ENCODE peak calls at places on chromosomes 16 and 17, in eight cellular contexts. S is EL; U is NT2/D1; P is uterus; A is activated naive CD8-positive, alpha-beta T cell treated with anti-CD3 and anti-CD28 coated beads for 36 hours; L is activated T-cell treated with anti-CD3 and anti-CD28 coated beads, Interleukin-2, amount 50 U/mL, for 24 hours; C is AG04450; M is tibial artery. K is an unnamed sample.

GRCh38 chr16:30096862-30097563 is 1.0 kb upstream of the YPEL3 start:
- DNase-seq in U (no peak), C (no peak), A (no peak), P (no peak), S (no peak), M (no peak), L (no peak), K (no peak)

GRCh38 chr16:83742076-83742475 is 65.7 kb upstream of the HSBP1 start:
- DNase-seq in P (no peak), C (no peak), U (no peak), L (no peak), M (no peak), S (no peak), A (no peak), K (no peak)

GRCh38 chr16:57600048-57600835 is 28.2 kb upstream of the ADGRG1 start:
- DNase-seq in A (peak), P (no peak), M (peak), S (peak), L (peak), C (no peak), U (peak), K (no peak)

GRCh38 chr17:18143044-18143936 is 34.7 kb downstream of the MYO15A start:
- DNase-seq in L (no peak), U (peak), A (no peak), C (no peak), S (peak), P (no peak), M (no peak), K (no peak)

GRCh38 chr17:80815151-80815561 is 176.5 kb upstream of the CHMP6 start:
- DNase-seq in U (no peak), C (no peak), S (no peak), P (no peak), M (peak), A (no peak), L (no peak), K (no peak)

GRCh38 chr16:871562-872330 is 71.2 kb upstream of the GNG13 start:
- DNase-seq in P (no peak), M (no peak), U (no peak), S (no peak), L (no peak), A (no peak), C (no peak), K (no peak)

GRCh38 chr16:88545781-88546180 is 24.4 kb upstream of the ZC3H18 start:
- DNase-seq in M (no peak), S (no peak), C (no peak), P (no peak), L (no peak), A (no peak), U (no peak), K (no peak)

GRCh38 chr17:78766225-78766624 is 15.8 kb downstream of the CYTH1 start:
- DNase-seq in U (no peak), P (no peak), A (no peak), C (no peak), L (no peak), M (no peak), S (no peak), K (no peak)

GRCh38 chr16:66205287-66206167 is 161.0 kb upstream of the CDH5 start:
- DNase-seq in C (no peak), U (no peak), P (no peak), M (no peak), S (peak), L (no peak), A (no peak), K (no peak)

GRCh38 chr16:74035816-74036215 is 260.8 kb upstream of the PSMD7 start:
- DNase-seq in P (no peak), M (no peak), S (no peak), A (no peak), C (no peak), L (no peak), U (no peak), K (no peak)

GRCh38 chr17:80318166-80318565 is 57.5 kb downstream of the RNF213 start:
- DNase-seq in U (no peak), M (peak), P (no peak), A (no peak), L (no peak), S (no peak), C (no peak), K (no peak)

GRCh38 chr17:50893183-50893993 is 27.2 kb upstream of the TOB1 start:
- DNase-seq in P (peak), C (no peak), L (no peak), M (peak), U (no peak), S (no peak), A (no peak), K (peak)